ENCODE peak calls at places on chromosomes 13 and 19, in seven cellular contexts. R is GM12865; D is nephron progenitor cell; X is EL; Q is stimulated activated CD8-positive, alpha-beta memory T cell treated with anti-CD3 and anti-CD28 coated beads, Interleukin-12 subunit alpha, Interleukin-12 subunit beta, amount 100 ng/mL, for 1 hour; K is BJ; N is NCI-H510A. P is an unnamed sample.

GRCh38 chr19:16571689-16572331 is 405 bp downstream of the SLC35E1 start:
- DNase-seq in R (peak), D (no peak), X (peak), Q (no peak), K (no peak), N (no peak), P (no peak)

GRCh38 chr13:109297628-109298027 is 488.8 kb downstream of the IRS2 start:
- DNase-seq in R (no peak), D (no peak), X (peak), Q (no peak), K (peak), N (no peak), P (no peak)

GRCh38 chr13:108249150-108249549 is 20.4 kb upstream of the TNFSF13B start:
- DNase-seq in R (peak), D (no peak), X (no peak), Q (no peak), K (no peak), N (no peak), P (no peak)

GRCh38 chr13:30738526-30738925 is 3.2 kb downstream of the ALOX5AP start:
- DNase-seq in R (no peak), D (no peak), X (no peak), Q (no peak), K (no peak), N (no peak), P (no peak)

GRCh38 chr19:33174186-33174585 is 19.9 kb upstream of the LRP3 start:
- DNase-seq in R (no peak), D (no peak), X (no peak), Q (no peak), K (no peak), N (no peak), P (no peak)

GRCh38 chr19:3369337-3370213 is 3.2 kb downstream of the NFIC start:
- DNase-seq in R (peak), D (peak), X (peak), Q (no peak), K (no peak), N (no peak), P (no peak)

GRCh38 chr19:29044037-29044436 is 168.9 kb downstream of the UQCRFS1 start:
- DNase-seq in R (no peak), D (no peak), X (no peak), Q (no peak), K (no peak), N (no peak), P (no peak)

GRCh38 chr13:99766641-99767045 is 204.9 kb downstream of the ZIC5 start:
- DNase-seq in R (peak), D (no peak), X (peak), Q (no peak), K (no peak), N (no peak), P (no peak)

GRCh38 chr19:54456423-54457373 is 6.9 kb downstream of the LENG9 start:
- DNase-seq in R (no peak), D (no peak), X (no peak), Q (no peak), K (no peak), N (no peak), P (no peak)

GRCh38 chr13:113566227-113566561 is 18.4 kb upstream of the TFDP1 start:
- DNase-seq in R (no peak), D (no peak), X (no peak), Q (no peak), K (no peak), N (no peak), P (no peak)

GRCh38 chr13:85993567-85993966 is 194.3 kb upstream of the SLITRK6 start:
- DNase-seq in R (no peak), D (no peak), X (no peak), Q (no peak), K (no peak), N (no peak), P (no peak)

GRCh38 chr13:48749699-48750473 is 96.2 kb downstream of the CYSLTR2 start:
- DNase-seq in R (peak), D (peak), X (peak), Q (peak), K (peak), N (no peak), P (peak)

GRCh38 chr19:42368360-42368759 is 21.7 kb downstream of the CNFN start:
- DNase-seq in R (no peak), D (no peak), X (no peak), Q (no peak), K (no peak), N (no peak), P (no peak)

GRCh38 chr19:10986301-10987127 is 25.7 kb downstream of the SMARCA4 start:
- DNase-seq in R (no peak), D (no peak), X (no peak), Q (no peak), K (no peak), N (no peak), P (no peak)

GRCh38 chr13:49652691-49653305 is 24.5 kb downstream of the ARL11 start:
- DNase-seq in R (peak), D (peak), X (peak), Q (no peak), K (no peak), N (peak), P (no peak)

GRCh38 chr13:96082640-96083039 is 7.3 kb upstream of the HS6ST3 start:
- DNase-seq in R (no peak), D (no peak), X (no peak), Q (no peak), K (no peak), N (no peak), P (no peak)

GRCh38 chr19:36009220-36009619 is 607 bp upstream of the SYNE4 start:
- DNase-seq in R (peak), D (peak), X (peak), Q (no peak), K (no peak), N (peak), P (no peak)

GRCh38 chr19:51366050-51366998 is at the start of gene ETFB:
- DNase-seq in R (peak), D (peak), X (peak), Q (peak), K (peak), N (no peak), P (peak)

GRCh38 chr19:18500820-18501219 is 21.1 kb downstream of the ELL start:
- DNase-seq in R (no peak), D (no peak), X (no peak), Q (no peak), K (no peak), N (no peak), P (no peak)

GRCh38 chr13:37869756-37870488 is at the start of gene TRPC4:
- DNase-seq in R (no peak), D (peak), X (peak), Q (no peak), K (no peak), N (no peak), P (no peak)

GRCh38 chr19:39306075-39306474 is 9.9 kb downstream of the IFNL1 start:
- DNase-seq in R (no peak), D (no peak), X (no peak), Q (no peak), K (no peak), N (no peak), P (no peak)

GRCh38 chr13:30234763-30235162 is 72.6 kb downstream of the KATNAL1 start:
- DNase-seq in R (no peak), D (no peak), X (no peak), Q (no peak), K (no peak), N (no peak), P (no peak)

GRCh38 chr13:32142956-32143375 is 111.4 kb downstream of the FRY start:
- DNase-seq in R (no peak), D (no peak), X (peak), Q (no peak), K (peak), N (no peak), P (no peak)

GRCh38 chr19:16524991-16525734 is 17.1 kb downstream of the CHERP start:
- DNase-seq in R (no peak), D (no peak), X (no peak), Q (no peak), K (no peak), N (no peak), P (no peak)

GRCh38 chr19:12668937-12669271 is 2.3 kb downstream of the WDR83 start:
- DNase-seq in R (peak), D (peak), X (peak), Q (peak), K (peak), N (no peak), P (peak)

GRCh38 chr13:24931450-24932217 is 164.3 kb upstream of the PABPC3 start:
- DNase-seq in R (no peak), D (no peak), X (no peak), Q (no peak), K (no peak), N (no peak), P (no peak)

GRCh38 chr19:7515091-7515470 is 822 bp upstream of the ZNF358 start:
- DNase-seq in R (no peak), D (no peak), X (no peak), Q (no peak), K (no peak), N (no peak), P (no peak)

GRCh38 chr19:5130371-5131030 is 161.6 kb downstream of the KDM4B start:
- DNase-seq in R (peak), D (no peak), X (no peak), Q (peak), K (no peak), N (no peak), P (peak)

GRCh38 chr19:33344210-33344609 is 29.3 kb upstream of the CEBPG start:
- DNase-seq in R (no peak), D (peak), X (no peak), Q (no peak), K (no peak), N (no peak), P (no peak)